ENCODE peak calls at places on chromosome 7, in four cellular contexts. N is iPS-NIHi11, B is fibroblast of mammary gland, I is HEK293T. M is an unnamed sample.

GRCh38 chr7:94177441-94177840 is 173.3 kb upstream of the BET1 start:
- DNase-seq in N (no peak), I (no peak), B (no peak), M (no peak)

GRCh38 chr7:42561797-42562196 is 324.8 kb upstream of the GLI3 start:
- DNase-seq in N (no peak), B (no peak), I (no peak), M (no peak)

GRCh38 chr7:234712-235553 is 42.6 kb downstream of the FAM20C start:
- DNase-seq in B (no peak), N (no peak), I (no peak), M (peak; percentile 86)

GRCh38 chr7:9891056-9891455 is 1082.6 kb upstream of the PHF14 start:
- DNase-seq in I (no peak), N (no peak), B (no peak), M (no peak)

GRCh38 chr7:22729180-22729579 is 2.2 kb downstream of the IL6 start:
- DNase-seq in N (no peak), B (no peak), I (no peak), M (no peak)

GRCh38 chr7:157867685-157868305 is 531.0 kb downstream of the DNAJB6 start:
- DNase-seq in N (no peak), I (no peak), B (no peak), M (no peak)

GRCh38 chr7:2661096-2661449 is 26.9 kb upstream of the AMZ1 start:
- DNase-seq in N (no peak), I (no peak), B (no peak), M (no peak)

GRCh38 chr7:80533287-80533686 is 21.4 kb upstream of the GNAT3 start:
- DNase-seq in B (no peak), I (no peak), N (no peak), M (peak; percentile 45)

GRCh38 chr7:133778472-133778871 is 348.7 kb upstream of the LRGUK start:
- DNase-seq in I (no peak), N (no peak), B (no peak), M (no peak)

GRCh38 chr7:36278767-36279171 is 110.9 kb upstream of the ANLN start:
- DNase-seq in B (peak; percentile 68), I (peak; percentile 33), N (no peak), M (peak; percentile 87)

GRCh38 chr7:63900394-63901203 is 98.0 kb upstream of the ZNF722 start:
- DNase-seq in N (no peak), B (peak; percentile 66), I (peak; percentile 6), M (peak; percentile 0)

GRCh38 chr7:151720297-151720696 is 156.6 kb downstream of the PRKAG2 start:
- DNase-seq in N (no peak), I (no peak), B (no peak), M (no peak)

GRCh38 chr7:115447495-115447894 is 525.6 kb downstream of the MDFIC start:
- DNase-seq in B (no peak), N (no peak), I (no peak), M (no peak)

GRCh38 chr7:46015107-46015868 is 94.2 kb upstream of the IGFBP3 start:
- DNase-seq in B (no peak), I (no peak), N (peak; percentile 55), M (peak; percentile 7)

GRCh38 chr7:70619130-70619529 is 512.8 kb upstream of the GALNT17 start:
- DNase-seq in I (no peak), B (no peak), N (peak; percentile 46), M (no peak)

GRCh38 chr7:97871659-97872024 is 566 bp downstream of the ASNS start:
- DNase-seq in B (no peak), I (peak; percentile 24), N (peak; percentile 52), M (no peak)

GRCh38 chr7:38424750-38425463 is 151.5 kb upstream of the TARP start:
- DNase-seq in B (peak; percentile 23), I (no peak), N (no peak), M (no peak)

GRCh38 chr7:107234436-107234835 is 65.6 kb downstream of the HBP1 start:
- DNase-seq in I (no peak), B (no peak), N (no peak), M (peak; percentile 10)

GRCh38 chr7:11846311-11846710 is 14.3 kb upstream of the THSD7A start:
- DNase-seq in B (no peak), N (no peak), I (no peak), M (no peak)

GRCh38 chr7:76155938-76156337 is 45.8 kb upstream of the SRRM3 start:
- DNase-seq in N (no peak), B (peak; percentile 71), I (no peak), M (peak; percentile 49)

GRCh38 chr7:13282377-13282980 is 595.0 kb downstream of the ARL4A start:
- DNase-seq in N (no peak), B (peak; percentile 64), I (no peak), M (peak; percentile 7)

GRCh38 chr7:119482209-119482608 is 790.8 kb upstream of the KCND2 start:
- DNase-seq in B (peak; percentile 25), N (peak; percentile 62), I (peak; percentile 31), M (no peak)

GRCh38 chr7:122304996-122305421 is 459 bp upstream of the FEZF1 start:
- DNase-seq in B (peak; percentile 51), N (no peak), I (no peak), M (peak; percentile 3)

GRCh38 chr7:101154693-101155102 is 422 bp downstream of the AP1S1 start:
- DNase-seq in N (peak; percentile 58), I (no peak), B (no peak), M (no peak)

GRCh38 chr7:3461923-3462322 is 160.9 kb downstream of the SDK1 start:
- DNase-seq in B (no peak), N (no peak), I (no peak), M (no peak)

GRCh38 chr7:30920584-30921539 is 9.2 kb downstream of the AQP1 start:
- DNase-seq in I (no peak), N (no peak), B (peak; percentile 23), M (peak; percentile 85)

GRCh38 chr7:136594739-136595144 is 273.7 kb upstream of the CHRM2 start:
- DNase-seq in N (no peak), B (no peak), I (no peak), M (peak; percentile 64)

GRCh38 chr7:75915416-75916156 is 631 bp downstream of the POR start:
- DNase-seq in B (peak; percentile 52), N (no peak), I (no peak), M (peak; percentile 43)

GRCh38 chr7:130334274-130334673 is 10.3 kb upstream of the CPA5 start:
- DNase-seq in B (peak; percentile 20), I (no peak), N (no peak), M (no peak)

GRCh38 chr7:112422842-112423496 is 27.3 kb upstream of the IFRD1 start:
- DNase-seq in I (peak; percentile 55), B (peak; percentile 92), N (peak; percentile 78), M (peak; percentile 96)

GRCh38 chr7:1639578-1640175 is 30.4 kb upstream of the ELFN1 start:
- DNase-seq in N (no peak), B (no peak), I (no peak), M (no peak)

GRCh38 chr7:83119002-83119358 is 43.7 kb downstream of the PCLO start:
- DNase-seq in I (no peak), B (no peak), N (no peak), M (no peak)

GRCh38 chr7:69295971-69296370 is 302.3 kb upstream of the AUTS2 start:
- DNase-seq in I (no peak), N (no peak), B (no peak), M (no peak)

GRCh38 chr7:136027160-136027559 is 50.0 kb upstream of the MTPN start:
- DNase-seq in N (no peak), B (no peak), I (no peak), M (no peak)

GRCh38 chr7:158428842-158429753 is 158.5 kb downstream of the PTPRN2 start:
- DNase-seq in I (no peak), N (no peak), B (no peak), M (no peak)

GRCh38 chr7:47873767-47874166 is 74.5 kb downstream of the PKD1L1 start:
- DNase-seq in N (no peak), I (no peak), B (peak; percentile 25), M (peak; percentile 86)

GRCh38 chr7:109354000-109354399 is 784.3 kb downstream of the DNAJB9 start:
- DNase-seq in I (no peak), B (no peak), N (no peak), M (no peak)

GRCh38 chr7:114209968-114210367 is 204.6 kb upstream of the FOXP2 start:
- DNase-seq in I (no peak), B (no peak), N (no peak), M (no peak)

M was measured in EH.